ENCODE peak calls at places on chromosomes 4 and X, in nine cellular contexts. One of them, this sample, is unnamed.

GRCh38 chrX:40099046-40099968 is 1.5 kb upstream of the BCOR start:
- DNase-seq in CD4-positive, alpha-beta memory T cell: peak
- DNase-seq in dorsolateral prefrontal cortex: no peak
- DNase-seq in cardiac muscle cell: peak
- DNase-seq in NCI-H1092 treated with DMSO at 0.1 percent for 48 hours: peak
- DNase-seq in psoas muscle: peak
- DNase-seq in SJSA1: peak
- DNase-seq in lower leg skin: no peak
- DNase-seq in activated CD4-positive, alpha-beta T cell treated with anti-CD3 and anti-CD28 coated beads, Interleukin-2, amount 50 U/mL, for 1 hour: peak
- DNase-seq in this sample: peak

GRCh38 chr4:183444953-183445543 is 612 bp downstream of the CDKN2AIP start:
- DNase-seq in CD4-positive, alpha-beta memory T cell: no peak
- DNase-seq in dorsolateral prefrontal cortex: no peak
- DNase-seq in psoas muscle: no peak
- DNase-seq in lower leg skin: peak
- DNase-seq in SJSA1: peak
- DNase-seq in cardiac muscle cell: peak
- DNase-seq in activated CD4-positive, alpha-beta T cell treated with anti-CD3 and anti-CD28 coated beads, Interleukin-2, amount 50 U/mL, for 1 hour: no peak
- DNase-seq in NCI-H1092 treated with DMSO at 0.1 percent for 48 hours: peak
- DNase-seq in this sample: peak

GRCh38 chrX:120790118-120790517 is 85.5 kb downstream of the CT47B1 start:
- DNase-seq in psoas muscle: no peak
- DNase-seq in activated CD4-positive, alpha-beta T cell treated with anti-CD3 and anti-CD28 coated beads, Interleukin-2, amount 50 U/mL, for 1 hour: peak
- DNase-seq in SJSA1: no peak
- DNase-seq in lower leg skin: no peak
- DNase-seq in dorsolateral prefrontal cortex: peak
- DNase-seq in NCI-H1092 treated with DMSO at 0.1 percent for 48 hours: peak
- DNase-seq in cardiac muscle cell: peak
- DNase-seq in CD4-positive, alpha-beta memory T cell: peak
- DNase-seq in this sample: peak

GRCh38 chr4:140269369-140269768 is 104.1 kb upstream of the SCOC start:
- DNase-seq in psoas muscle: no peak
- DNase-seq in CD4-positive, alpha-beta memory T cell: no peak
- DNase-seq in cardiac muscle cell: no peak
- DNase-seq in NCI-H1092 treated with DMSO at 0.1 percent for 48 hours: no peak
- DNase-seq in SJSA1: no peak
- DNase-seq in activated CD4-positive, alpha-beta T cell treated with anti-CD3 and anti-CD28 coated beads, Interleukin-2, amount 50 U/mL, for 1 hour: no peak
- DNase-seq in lower leg skin: no peak
- DNase-seq in dorsolateral prefrontal cortex: no peak
- DNase-seq in this sample: no peak

GRCh38 chr4:38184404-38184803 is 224.2 kb downstream of the PTTG2 start:
- DNase-seq in activated CD4-positive, alpha-beta T cell treated with anti-CD3 and anti-CD28 coated beads, Interleukin-2, amount 50 U/mL, for 1 hour: no peak
- DNase-seq in dorsolateral prefrontal cortex: no peak
- DNase-seq in cardiac muscle cell: no peak
- DNase-seq in psoas muscle: no peak
- DNase-seq in NCI-H1092 treated with DMSO at 0.1 percent for 48 hours: no peak
- DNase-seq in CD4-positive, alpha-beta memory T cell: no peak
- DNase-seq in SJSA1: no peak
- DNase-seq in lower leg skin: no peak
- DNase-seq in this sample: no peak

GRCh38 chrX:49106930-49107329 is 16.6 kb downstream of the GPKOW start:
- DNase-seq in activated CD4-positive, alpha-beta T cell treated with anti-CD3 and anti-CD28 coated beads, Interleukin-2, amount 50 U/mL, for 1 hour: no peak
- DNase-seq in SJSA1: no peak
- DNase-seq in lower leg skin: no peak
- DNase-seq in CD4-positive, alpha-beta memory T cell: no peak
- DNase-seq in dorsolateral prefrontal cortex: no peak
- DNase-seq in NCI-H1092 treated with DMSO at 0.1 percent for 48 hours: peak
- DNase-seq in cardiac muscle cell: peak
- DNase-seq in psoas muscle: no peak
- DNase-seq in this sample: peak

GRCh38 chr4:22962186-22962786 is 269.5 kb downstream of the GBA3 start:
- DNase-seq in psoas muscle: no peak
- DNase-seq in lower leg skin: no peak
- DNase-seq in cardiac muscle cell: peak
- DNase-seq in NCI-H1092 treated with DMSO at 0.1 percent for 48 hours: peak
- DNase-seq in dorsolateral prefrontal cortex: no peak
- DNase-seq in activated CD4-positive, alpha-beta T cell treated with anti-CD3 and anti-CD28 coated beads, Interleukin-2, amount 50 U/mL, for 1 hour: no peak
- DNase-seq in SJSA1: no peak
- DNase-seq in CD4-positive, alpha-beta memory T cell: no peak
- DNase-seq in this sample: no peak

GRCh38 chr4:53960843-53961242 is 103.6 kb downstream of the CHIC2 start:
- DNase-seq in NCI-H1092 treated with DMSO at 0.1 percent for 48 hours: no peak
- DNase-seq in CD4-positive, alpha-beta memory T cell: no peak
- DNase-seq in activated CD4-positive, alpha-beta T cell treated with anti-CD3 and anti-CD28 coated beads, Interleukin-2, amount 50 U/mL, for 1 hour: no peak
- DNase-seq in dorsolateral prefrontal cortex: no peak
- DNase-seq in psoas muscle: no peak
- DNase-seq in cardiac muscle cell: no peak
- DNase-seq in lower leg skin: no peak
- DNase-seq in SJSA1: no peak
- DNase-seq in this sample: no peak

GRCh38 chr4:23775694-23776093 is 114.2 kb downstream of the PPARGC1A start:
- DNase-seq in NCI-H1092 treated with DMSO at 0.1 percent for 48 hours: no peak
- DNase-seq in cardiac muscle cell: no peak
- DNase-seq in dorsolateral prefrontal cortex: no peak
- DNase-seq in lower leg skin: no peak
- DNase-seq in CD4-positive, alpha-beta memory T cell: no peak
- DNase-seq in psoas muscle: no peak
- DNase-seq in activated CD4-positive, alpha-beta T cell treated with anti-CD3 and anti-CD28 coated beads, Interleukin-2, amount 50 U/mL, for 1 hour: no peak
- DNase-seq in SJSA1: no peak
- DNase-seq in this sample: no peak

GRCh38 chr4:16122784-16123183 is 39.0 kb upstream of the PROM1 start:
- DNase-seq in dorsolateral prefrontal cortex: no peak
- DNase-seq in psoas muscle: no peak
- DNase-seq in NCI-H1092 treated with DMSO at 0.1 percent for 48 hours: no peak
- DNase-seq in CD4-positive, alpha-beta memory T cell: no peak
- DNase-seq in activated CD4-positive, alpha-beta T cell treated with anti-CD3 and anti-CD28 coated beads, Interleukin-2, amount 50 U/mL, for 1 hour: peak
- DNase-seq in SJSA1: no peak
- DNase-seq in lower leg skin: peak
- DNase-seq in cardiac muscle cell: no peak
- DNase-seq in this sample: no peak

GRCh38 chr4:149605601-149606378 is 209.9 kb downstream of the IQCM start:
- DNase-seq in dorsolateral prefrontal cortex: no peak
- DNase-seq in lower leg skin: no peak
- DNase-seq in CD4-positive, alpha-beta memory T cell: no peak
- DNase-seq in cardiac muscle cell: no peak
- DNase-seq in activated CD4-positive, alpha-beta T cell treated with anti-CD3 and anti-CD28 coated beads, Interleukin-2, amount 50 U/mL, for 1 hour: no peak
- DNase-seq in SJSA1: no peak
- DNase-seq in NCI-H1092 treated with DMSO at 0.1 percent for 48 hours: no peak
- DNase-seq in psoas muscle: no peak
- DNase-seq in this sample: no peak